ENCODE peak calls at places on chromosomes 1 and 21, in eight cellular contexts. One of them, this sample, is unnamed.

GRCh38 chr21:28742527-28742926 is 250.2 kb downstream of the LTN1 start:
- DNase-seq in BJ: no peak
- DNase-seq in transverse colon: no peak
- DNase-seq in AG10803: peak; percentile 77
- DNase-seq in AG04450: no peak
- DNase-seq in CD4-positive, alpha-beta T cell: no peak
- DNase-seq in lower lobe of right lung: no peak
- DNase-seq in fibroblast of lung: peak; percentile 30
- DNase-seq in this sample: no peak

GRCh38 chr1:84407524-84408318 is 9.4 kb downstream of the DNASE2B start:
- DNase-seq in BJ: no peak
- DNase-seq in transverse colon: no peak
- DNase-seq in AG10803: no peak
- DNase-seq in AG04450: no peak
- DNase-seq in CD4-positive, alpha-beta T cell: no peak
- DNase-seq in lower lobe of right lung: no peak
- DNase-seq in fibroblast of lung: no peak
- DNase-seq in this sample: no peak

GRCh38 chr21:42829954-42830353 is 49.4 kb downstream of the WDR4 start:
- DNase-seq in BJ: no peak
- DNase-seq in transverse colon: no peak
- DNase-seq in AG10803: no peak
- DNase-seq in AG04450: no peak
- DNase-seq in CD4-positive, alpha-beta T cell: no peak
- DNase-seq in lower lobe of right lung: no peak
- DNase-seq in fibroblast of lung: no peak
- DNase-seq in this sample: no peak

GRCh38 chr1:201095581-201096531 is 16.4 kb downstream of the CACNA1S start:
- DNase-seq in BJ: no peak
- DNase-seq in transverse colon: no peak
- DNase-seq in AG10803: no peak
- DNase-seq in AG04450: no peak
- DNase-seq in CD4-positive, alpha-beta T cell: no peak
- DNase-seq in lower lobe of right lung: no peak
- DNase-seq in fibroblast of lung: peak; percentile 4
- DNase-seq in this sample: no peak

GRCh38 chr21:46061063-46061462 is 36.8 kb upstream of the COL6A2 start:
- DNase-seq in BJ: no peak
- DNase-seq in transverse colon: no peak
- DNase-seq in AG10803: no peak
- DNase-seq in AG04450: no peak
- DNase-seq in CD4-positive, alpha-beta T cell: no peak
- DNase-seq in lower lobe of right lung: no peak
- DNase-seq in fibroblast of lung: no peak
- DNase-seq in this sample: no peak

GRCh38 chr1:174883361-174883760 is 116.4 kb upstream of the CACYBP start:
- DNase-seq in BJ: peak; percentile 1
- DNase-seq in transverse colon: no peak
- DNase-seq in AG10803: peak; percentile 36
- DNase-seq in AG04450: no peak
- DNase-seq in CD4-positive, alpha-beta T cell: no peak
- DNase-seq in lower lobe of right lung: no peak
- DNase-seq in fibroblast of lung: peak; percentile 61
- DNase-seq in this sample: no peak

GRCh38 chr1:94821636-94822305 is 1.6 kb downstream of the SLC44A3 start:
- DNase-seq in BJ: no peak
- DNase-seq in transverse colon: no peak
- DNase-seq in AG10803: no peak
- DNase-seq in AG04450: no peak
- DNase-seq in CD4-positive, alpha-beta T cell: no peak
- DNase-seq in lower lobe of right lung: no peak
- DNase-seq in fibroblast of lung: no peak
- DNase-seq in this sample: no peak

GRCh38 chr1:239587066-239587465 is 200.7 kb downstream of the CHRM3 start:
- DNase-seq in BJ: no peak
- DNase-seq in transverse colon: no peak
- DNase-seq in AG10803: no peak
- DNase-seq in AG04450: no peak
- DNase-seq in CD4-positive, alpha-beta T cell: peak; percentile 7
- DNase-seq in lower lobe of right lung: no peak
- DNase-seq in fibroblast of lung: no peak
- DNase-seq in this sample: no peak

GRCh38 chr1:111570781-111571181 is 48.8 kb upstream of the RAP1A start:
- DNase-seq in BJ: no peak
- DNase-seq in transverse colon: peak; percentile 14
- DNase-seq in AG10803: no peak
- DNase-seq in AG04450: no peak
- DNase-seq in CD4-positive, alpha-beta T cell: peak; percentile 6
- DNase-seq in lower lobe of right lung: no peak
- DNase-seq in fibroblast of lung: peak; percentile 26
- DNase-seq in this sample: peak; percentile 47

GRCh38 chr1:226603976-226604845 is 55.6 kb downstream of the STUM start:
- DNase-seq in BJ: no peak
- DNase-seq in transverse colon: no peak
- DNase-seq in AG10803: peak; percentile 49
- DNase-seq in AG04450: no peak
- DNase-seq in CD4-positive, alpha-beta T cell: no peak
- DNase-seq in lower lobe of right lung: no peak
- DNase-seq in fibroblast of lung: no peak
- DNase-seq in this sample: no peak

GRCh38 chr1:46536527-46536926 is 14.9 kb downstream of the KNCN start:
- DNase-seq in BJ: no peak
- DNase-seq in transverse colon: no peak
- DNase-seq in AG10803: no peak
- DNase-seq in AG04450: no peak
- DNase-seq in CD4-positive, alpha-beta T cell: no peak
- DNase-seq in lower lobe of right lung: no peak
- DNase-seq in fibroblast of lung: no peak
- DNase-seq in this sample: no peak

GRCh38 chr1:46533179-46533864 is 18.1 kb downstream of the KNCN start:
- DNase-seq in BJ: no peak
- DNase-seq in transverse colon: peak; percentile 21
- DNase-seq in AG10803: peak; percentile 50
- DNase-seq in AG04450: no peak
- DNase-seq in CD4-positive, alpha-beta T cell: peak; percentile 40
- DNase-seq in lower lobe of right lung: peak; percentile 60
- DNase-seq in fibroblast of lung: peak; percentile 63
- DNase-seq in this sample: no peak

GRCh38 chr1:46537651-46538050 is 13.8 kb downstream of the KNCN start:
- DNase-seq in BJ: no peak
- DNase-seq in transverse colon: no peak
- DNase-seq in AG10803: no peak
- DNase-seq in AG04450: no peak
- DNase-seq in CD4-positive, alpha-beta T cell: no peak
- DNase-seq in lower lobe of right lung: no peak
- DNase-seq in fibroblast of lung: no peak
- DNase-seq in this sample: no peak

GRCh38 chr1:46532498-46533178 is 18.8 kb downstream of the KNCN start:
- DNase-seq in BJ: no peak
- DNase-seq in transverse colon: peak; percentile 63
- DNase-seq in AG10803: peak; percentile 54
- DNase-seq in AG04450: no peak
- DNase-seq in CD4-positive, alpha-beta T cell: peak; percentile 65
- DNase-seq in lower lobe of right lung: peak; percentile 80
- DNase-seq in fibroblast of lung: peak; percentile 64
- DNase-seq in this sample: no peak

GRCh38 chr1:46535063-46535462 is 16.4 kb downstream of the KNCN start:
- DNase-seq in BJ: no peak
- DNase-seq in transverse colon: peak; percentile 42
- DNase-seq in AG10803: no peak
- DNase-seq in AG04450: no peak
- DNase-seq in CD4-positive, alpha-beta T cell: no peak
- DNase-seq in lower lobe of right lung: no peak
- DNase-seq in fibroblast of lung: no peak
- DNase-seq in this sample: no peak
- TF ChIP-seq CTCF in BJ: peak; percentile 54
- TF ChIP-seq CTCF in transverse colon: no peak
- TF ChIP-seq CTCF in AG10803: peak; percentile 50
- TF ChIP-seq CTCF in AG04450: peak; percentile 39
- TF ChIP-seq CTCF in CD4-positive, alpha-beta T cell: no peak
- TF ChIP-seq CTCF in lower lobe of right lung: peak; percentile 35
- TF ChIP-seq CTCF in fibroblast of lung: peak; percentile 14
- TF ChIP-seq CTCF in this sample: peak; percentile 67

GRCh38 chr21:16070207-16070651 is 340.4 kb downstream of the USP25 start:
- DNase-seq in BJ: no peak
- DNase-seq in transverse colon: no peak
- DNase-seq in AG10803: peak; percentile 59
- DNase-seq in AG04450: no peak
- DNase-seq in CD4-positive, alpha-beta T cell: no peak
- DNase-seq in lower lobe of right lung: no peak
- DNase-seq in fibroblast of lung: peak; percentile 85
- DNase-seq in this sample: no peak
- TF ChIP-seq CTCF in BJ: peak; percentile 33
- TF ChIP-seq CTCF in transverse colon: no peak
- TF ChIP-seq CTCF in AG10803: peak; percentile 50
- TF ChIP-seq CTCF in AG04450: no peak
- TF ChIP-seq CTCF in CD4-positive, alpha-beta T cell: no peak
- TF ChIP-seq CTCF in lower lobe of right lung: no peak
- TF ChIP-seq CTCF in fibroblast of lung: no peak
- TF ChIP-seq CTCF in this sample: no peak

GRCh38 chr1:145901312-145902021 is 8.4 kb downstream of the ITGA10 start:
- DNase-seq in BJ: no peak
- DNase-seq in transverse colon: no peak
- DNase-seq in AG10803: no peak
- DNase-seq in AG04450: no peak
- DNase-seq in CD4-positive, alpha-beta T cell: no peak
- DNase-seq in lower lobe of right lung: no peak
- DNase-seq in fibroblast of lung: no peak
- DNase-seq in this sample: no peak
- TF ChIP-seq CTCF in BJ: no peak
- TF ChIP-seq CTCF in transverse colon: no peak
- TF ChIP-seq CTCF in AG10803: peak; percentile 1
- TF ChIP-seq CTCF in AG04450: no peak
- TF ChIP-seq CTCF in CD4-positive, alpha-beta T cell: no peak
- TF ChIP-seq CTCF in lower lobe of right lung: no peak
- TF ChIP-seq CTCF in fibroblast of lung: no peak
- TF ChIP-seq CTCF in this sample: no peak

DNA sequence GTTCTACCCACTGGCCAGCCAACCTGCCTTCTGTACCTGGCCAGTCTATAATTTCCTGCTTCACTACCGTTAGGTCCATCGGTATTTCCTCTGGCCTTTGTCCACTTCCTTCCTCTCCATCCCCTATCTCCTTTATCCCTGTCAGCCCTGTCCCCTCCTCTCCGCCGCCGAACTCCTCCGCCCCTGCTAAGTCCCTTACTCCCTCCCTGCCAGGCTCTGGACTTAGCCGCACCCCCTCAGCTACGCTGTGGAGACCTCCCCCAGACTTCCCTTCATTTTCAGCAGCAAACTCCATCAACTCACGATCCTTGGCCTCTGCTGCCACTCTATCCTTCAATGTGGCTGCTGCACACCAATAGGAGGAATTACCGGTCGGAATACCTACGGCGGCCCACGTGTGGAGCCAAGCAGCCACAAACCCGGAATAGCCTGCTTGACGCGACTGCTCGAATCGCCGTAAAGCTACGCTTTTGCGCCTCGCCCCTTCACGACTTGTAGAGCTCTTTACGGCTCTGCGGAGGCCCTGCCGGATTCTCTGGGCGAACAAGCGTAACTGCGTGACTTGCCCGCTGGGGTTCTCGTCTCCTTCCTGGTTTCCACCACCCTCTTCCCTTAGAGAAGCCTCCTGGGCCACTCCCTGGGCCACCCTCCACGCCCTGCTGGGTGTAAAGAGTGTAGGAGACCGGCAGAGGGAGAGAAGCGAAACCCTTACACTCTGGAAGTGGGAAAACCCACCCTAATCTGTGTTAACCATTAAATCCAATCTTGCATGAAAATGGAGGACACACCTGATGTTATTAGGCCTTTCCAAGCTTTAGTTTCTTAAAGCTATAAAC is at the start of gene ZNHIT6:
- DNase-seq in BJ: peak; percentile 84
- DNase-seq in transverse colon: peak; percentile 93
- DNase-seq in AG10803: peak; percentile 98
- DNase-seq in AG04450: peak; percentile 89
- DNase-seq in CD4-positive, alpha-beta T cell: peak; percentile 77
- DNase-seq in lower lobe of right lung: peak; percentile 94
- DNase-seq in fibroblast of lung: peak; percentile 98
- DNase-seq in this sample: peak; percentile 94
- TF ChIP-seq CTCF in BJ: peak; percentile 49
- TF ChIP-seq CTCF in transverse colon: peak; percentile 65
- TF ChIP-seq CTCF in AG10803: peak; percentile 52
- TF ChIP-seq CTCF in AG04450: peak; percentile 56
- TF ChIP-seq CTCF in CD4-positive, alpha-beta T cell: no peak
- TF ChIP-seq CTCF in lower lobe of right lung: peak; percentile 40
- TF ChIP-seq CTCF in fibroblast of lung: peak; percentile 47
- TF ChIP-seq CTCF in this sample: peak; percentile 34

DNA sequence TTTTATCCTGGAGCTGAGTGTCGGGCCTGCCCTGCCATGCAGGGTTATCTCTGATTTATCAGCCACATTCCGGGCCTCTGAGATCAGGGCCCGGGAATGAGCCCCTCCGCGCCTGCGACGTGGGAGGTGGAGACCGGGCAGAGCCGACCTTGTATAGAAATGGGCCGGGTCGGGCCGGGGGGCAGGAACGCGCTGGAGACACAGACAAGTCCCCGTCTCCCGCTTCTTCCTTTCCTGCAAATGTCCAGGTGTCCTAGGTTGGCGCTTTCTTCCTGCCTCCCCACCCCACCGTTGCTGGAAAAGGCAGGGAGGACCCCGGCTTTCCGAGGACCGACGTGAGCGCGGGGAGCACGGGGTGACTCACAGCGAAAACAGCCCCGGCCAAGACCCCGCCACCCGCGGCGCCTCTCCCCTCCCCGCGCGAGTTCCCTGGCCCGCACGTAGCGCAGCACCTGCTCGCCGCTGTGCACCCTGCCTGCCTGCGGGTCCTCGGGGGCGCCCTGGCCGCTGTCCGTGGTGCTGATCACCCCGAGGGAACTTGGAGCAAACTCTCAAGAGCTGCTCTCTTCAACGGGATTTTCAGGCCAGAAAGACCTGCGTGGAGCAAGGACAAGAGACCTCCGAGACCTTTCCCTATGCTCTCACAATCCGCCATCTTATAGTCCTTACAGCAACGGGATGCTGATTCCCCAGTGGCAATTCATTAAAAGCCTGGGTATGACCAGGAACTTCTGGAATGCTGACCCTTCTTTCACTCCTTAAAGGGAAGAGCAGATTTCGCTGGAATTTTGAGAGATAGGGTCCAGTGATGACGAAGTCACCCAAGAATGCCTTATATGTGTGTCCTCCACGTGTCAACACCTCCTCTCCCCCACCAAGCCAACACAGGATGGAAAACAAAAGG is 475 bp upstream of the NPPB start:
- DNase-seq in BJ: no peak
- DNase-seq in transverse colon: peak; percentile 40
- DNase-seq in AG10803: peak; percentile 40
- DNase-seq in AG04450: no peak
- DNase-seq in CD4-positive, alpha-beta T cell: peak; percentile 51
- DNase-seq in lower lobe of right lung: peak; percentile 76
- DNase-seq in fibroblast of lung: peak; percentile 59
- DNase-seq in this sample: no peak
- TF ChIP-seq CTCF in BJ: peak; percentile 48
- TF ChIP-seq CTCF in transverse colon: no peak
- TF ChIP-seq CTCF in AG10803: peak; percentile 31
- TF ChIP-seq CTCF in AG04450: peak; percentile 43
- TF ChIP-seq CTCF in CD4-positive, alpha-beta T cell: no peak
- TF ChIP-seq CTCF in lower lobe of right lung: peak; percentile 34
- TF ChIP-seq CTCF in fibroblast of lung: peak; percentile 13
- TF ChIP-seq CTCF in this sample: peak; percentile 26

This sample was measured in GM12864.